ENCODE peak calls at places on chromosomes 6 and 20, in nine cellular contexts. T is A673, V is SJCRH30, U is cardiac muscle cell, L is ovary, B is astrocyte, K is GM23338, X is OCI-LY7, Z is A549. W is an unnamed sample. For H3K4me1, the result is how much of the 10 kb centered on the place peaks cover.

GRCh38 chr6:4853782-4854511 is 77.7 kb downstream of the CDYL start:
- DNase-seq in T (no peak), V (no peak), U (no peak), L (no peak), B (peak), K (no peak), X (no peak), Z (peak), W (no peak)

GRCh38 chr20:49259284-49259683 is 18.6 kb downstream of the ZNFX1 start:
- DNase-seq in T (no peak), V (no peak), U (no peak), L (no peak), B (no peak), K (no peak), X (no peak), Z (no peak), W (no peak)

GRCh38 chr6:168607272-168608112 is 166.5 kb downstream of the SMOC2 start:
- DNase-seq in T (no peak), V (no peak), U (no peak), L (peak), B (no peak), K (no peak), X (no peak), Z (no peak), W (peak)

GRCh38 chr6:132973556-132973993 is 159.2 kb downstream of the RPS12 start:
- DNase-seq in T (no peak), V (peak), U (no peak), L (no peak), B (no peak), K (no peak), X (no peak), Z (no peak), W (no peak)

GRCh38 chr6:136696783-136697364 is 95.4 kb downstream of the MAP3K5 start:
- DNase-seq in T (no peak), V (no peak), U (no peak), L (no peak), B (no peak), K (no peak), X (no peak), Z (no peak), W (no peak)

GRCh38 chr20:16434087-16434664 is 139.1 kb downstream of the KIF16B start:
- DNase-seq in T (peak), V (peak), U (peak), L (peak), B (no peak), K (peak), X (peak), Z (peak), W (peak)

GRCh38 chr6:53862517-53863457 is 68.0 kb downstream of the LRRC1 start:
- DNase-seq in T (peak), V (peak), U (no peak), L (no peak), B (peak), K (no peak), X (no peak), Z (no peak), W (no peak)

GRCh38 chr6:111824608-111825337 is 48.5 kb downstream of the FYN start:
- DNase-seq in T (no peak), V (no peak), U (no peak), L (no peak), B (no peak), K (no peak), X (no peak), Z (no peak), W (no peak)

GRCh38 chr6:122141246-122141645 is 258.2 kb upstream of the HSF2 start:
- DNase-seq in T (no peak), V (no peak), U (no peak), L (no peak), B (no peak), K (no peak), X (no peak), Z (no peak), W (no peak)

GRCh38 chr6:4320860-4321259 is 185.5 kb upstream of the ECI2 start:
- DNase-seq in T (peak), V (no peak), U (no peak), L (no peak), B (peak), K (no peak), X (no peak), Z (peak), W (no peak)

GRCh38 chr6:161067749-161068148 is 76.2 kb downstream of the MAP3K4 start:
- DNase-seq in T (no peak), V (no peak), U (no peak), L (no peak), B (no peak), K (no peak), X (no peak), Z (no peak), W (no peak)

GRCh38 chr20:25706793-25707192 is 10.1 kb upstream of the ZNF337 start:
- DNase-seq in T (no peak), V (no peak), U (no peak), L (no peak), B (no peak), K (no peak), X (no peak), Z (no peak), W (no peak)

GRCh38 chr20:51454250-51454865 is 88.2 kb downstream of the NFATC2 start:
- DNase-seq in T (no peak), V (no peak), U (no peak), L (peak), B (no peak), K (no peak), X (no peak), Z (no peak), W (no peak)

GRCh38 chr20:51456511-51457280 is 85.8 kb downstream of the NFATC2 start:
- DNase-seq in T (peak), V (peak), U (peak), L (peak), B (peak), K (peak), X (no peak), Z (peak), W (peak)

GRCh38 chr20:51458751-51459439 is 83.6 kb downstream of the NFATC2 start:
- DNase-seq in T (no peak), V (no peak), U (no peak), L (peak), B (no peak), K (no peak), X (no peak), Z (no peak), W (no peak)

GRCh38 chr20:51460163-51460562 is 82.4 kb downstream of the NFATC2 start:
- DNase-seq in T (no peak), V (no peak), U (no peak), L (no peak), B (no peak), K (no peak), X (no peak), Z (no peak), W (no peak)

DNA sequence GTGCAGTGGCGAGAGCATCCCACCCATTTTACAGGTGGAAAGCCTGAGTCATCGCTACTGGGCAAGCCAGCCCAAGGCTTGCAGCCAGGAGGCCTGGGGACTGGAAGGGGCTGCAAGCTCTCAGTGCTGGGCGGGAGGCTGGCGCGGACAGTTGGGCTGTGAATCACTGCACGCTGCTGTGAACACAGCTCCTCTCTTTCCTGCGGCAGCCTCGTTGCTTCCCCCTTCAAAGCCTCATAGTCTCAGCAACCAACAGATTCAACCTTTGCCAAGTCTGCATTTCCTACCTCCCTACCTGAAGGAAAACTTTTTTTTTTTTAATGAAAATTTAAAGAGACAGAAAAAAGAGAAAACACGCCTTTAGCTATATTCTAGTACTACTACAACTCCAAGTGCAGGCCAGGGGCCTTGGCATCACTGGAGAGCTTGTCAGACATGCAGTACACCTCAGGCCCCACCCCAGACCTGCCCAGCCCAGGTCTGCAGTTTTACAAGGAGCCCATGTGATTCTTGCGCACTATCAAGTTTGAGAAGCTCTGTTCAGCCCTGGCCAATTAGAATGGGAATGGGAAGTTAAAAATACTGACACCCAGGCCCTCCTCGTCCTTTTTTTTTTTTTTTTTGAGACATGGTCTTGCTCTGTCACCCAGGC is 85.1 kb downstream of the NFATC2 start:
- DNase-seq in T (peak), V (no peak), U (no peak), L (peak), B (peak), K (no peak), X (peak), Z (peak), W (peak)
- H3K27ac ChIP-seq in T (no peak), V (no peak), U (peak), L (peak), B (peak), K (no peak), X (peak), Z (peak), W (peak)

DNA sequence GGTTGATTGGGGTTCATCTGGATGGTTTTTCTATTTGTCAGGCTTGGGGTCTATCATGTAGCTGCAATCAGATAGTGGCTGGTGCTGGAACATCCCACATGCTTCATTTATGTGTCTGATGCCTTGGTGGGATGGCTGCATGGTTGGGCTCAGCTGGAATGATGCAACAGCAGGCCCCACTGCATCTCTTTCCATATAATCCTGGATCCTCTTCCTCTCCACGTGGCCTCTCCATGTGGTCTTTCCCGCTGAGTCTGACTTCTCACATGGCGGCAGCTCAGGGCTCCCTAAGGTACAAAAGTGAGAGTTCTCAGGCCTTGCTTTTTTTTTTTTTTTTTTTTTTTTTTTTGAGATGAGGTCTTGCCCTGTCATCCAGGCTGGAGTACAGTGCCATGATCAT is 65.0 kb upstream of the SUPT3H start:
- DNase-seq in T (no peak), V (no peak), U (no peak), L (no peak), B (no peak), K (no peak), X (no peak), Z (no peak), W (no peak)
- H3K4me1 ChIP-seq in T (half or more), V (under half), U (under half), L (under half), B (half or more), K (under half), X (under half), Z (under half), W (under half)

DNA sequence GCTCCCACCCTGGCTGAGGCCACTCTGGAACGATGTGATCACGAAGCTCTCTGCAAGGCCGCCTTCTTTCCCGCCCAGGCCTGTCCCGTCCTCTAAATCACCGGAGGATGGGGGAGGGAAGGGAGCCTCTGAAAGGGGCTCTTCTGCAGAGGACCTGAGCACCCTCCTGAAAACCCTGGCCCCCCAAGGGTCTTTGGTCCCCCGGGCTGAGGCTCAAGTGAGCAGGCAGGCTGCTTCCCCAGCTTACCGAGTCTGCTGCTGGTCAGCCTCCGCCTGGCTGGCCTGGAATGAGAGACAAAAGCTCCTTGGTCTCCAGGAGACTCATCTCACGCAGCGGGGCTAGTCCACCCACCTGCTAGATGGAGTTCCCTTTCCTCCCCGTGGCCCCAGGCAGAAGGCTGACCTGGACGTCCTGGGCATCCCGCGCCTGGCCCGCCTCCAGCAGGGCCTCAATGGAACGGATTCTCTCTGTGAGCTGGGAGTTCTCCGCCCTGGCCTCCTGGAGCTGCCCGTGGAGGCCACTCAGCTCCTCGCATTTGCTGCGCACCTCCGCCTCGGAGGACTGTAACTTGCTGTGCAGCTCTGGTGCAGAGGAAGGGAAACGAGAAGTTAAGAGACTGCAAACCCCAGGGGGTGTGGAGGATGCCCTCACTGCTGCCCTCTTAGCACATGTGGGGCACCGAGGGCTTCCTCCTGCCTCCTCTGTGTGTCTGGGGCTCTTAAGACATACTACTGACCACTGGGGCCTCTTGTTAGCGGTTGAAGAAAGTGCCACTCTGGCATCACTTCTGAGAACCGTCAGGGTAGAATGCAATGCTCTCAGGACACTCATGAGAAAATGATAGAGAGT is 54.7 kb downstream of the RRBP1 start:
- DNase-seq in T (no peak), V (no peak), U (no peak), L (no peak), B (no peak), K (no peak), X (no peak), Z (no peak), W (no peak)
- H3K27ac ChIP-seq in T (no peak), V (no peak), U (no peak), L (no peak), B (no peak), K (no peak), X (no peak), Z (no peak), W (no peak)

GRCh38 chr6:115997990-115998585 is 62.6 kb downstream of the FRK start:
- DNase-seq in T (no peak), V (no peak), U (no peak), L (no peak), B (no peak), K (no peak), X (no peak), Z (no peak), W (no peak)
- H3K4me1 ChIP-seq in T (under half), V (under half), U (under half), L (under half), B (under half), K (under half), X (under half), Z (under half), W (under half)

DNA sequence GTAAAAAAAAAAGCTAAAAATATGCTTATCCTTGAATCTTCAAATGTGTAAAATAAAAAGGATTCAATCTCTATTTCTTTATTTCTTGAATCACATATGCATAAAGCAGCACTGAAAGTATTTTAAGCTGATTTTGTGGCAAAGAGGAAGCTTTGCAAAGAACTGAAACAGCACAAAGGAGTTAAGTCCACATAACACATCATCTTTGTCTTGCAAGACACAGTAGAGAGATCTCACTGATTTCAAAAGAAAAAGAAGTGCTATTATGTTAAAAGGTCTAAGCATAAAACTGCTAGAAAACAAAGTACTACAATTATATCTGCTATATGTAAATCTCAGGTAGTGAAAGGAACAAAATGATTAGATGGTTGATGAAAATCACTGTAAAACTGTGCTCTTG is 127.1 kb upstream of the HMGCLL1 start:
- DNase-seq in T (no peak), V (no peak), U (no peak), L (no peak), B (no peak), K (no peak), X (no peak), Z (no peak), W (no peak)
- H3K27ac ChIP-seq in T (no peak), V (no peak), U (no peak), L (no peak), B (no peak), K (no peak), X (no peak), Z (no peak), W (no peak)

GRCh38 chr6:149268768-149269167 is 48.7 kb upstream of the TAB2 start:
- DNase-seq in T (peak), V (no peak), U (peak), L (no peak), B (peak), K (no peak), X (no peak), Z (no peak), W (no peak)
- H3K4me1 ChIP-seq in T (under half), V (under half), U (under half), L (under half), B (under half), K (under half), X (under half), Z (under half), W (under half)

GRCh38 chr6:158852312-158853071 is 33.3 kb upstream of the EZR start:
- DNase-seq in T (no peak), V (no peak), U (no peak), L (no peak), B (no peak), K (no peak), X (no peak), Z (no peak), W (no peak)

GRCh38 chr6:158853872-158854213 is 34.7 kb upstream of the EZR start:
- DNase-seq in T (no peak), V (no peak), U (no peak), L (no peak), B (no peak), K (peak), X (no peak), Z (peak), W (no peak)

GRCh38 chr6:158856261-158856660 is 37.1 kb upstream of the EZR start:
- DNase-seq in T (no peak), V (no peak), U (no peak), L (no peak), B (no peak), K (no peak), X (no peak), Z (no peak), W (no peak)

GRCh38 chr6:158853072-158853871 is 34.1 kb upstream of the EZR start:
- DNase-seq in T (peak), V (peak), U (peak), L (peak), B (peak), K (peak), X (peak), Z (peak), W (peak)

DNA sequence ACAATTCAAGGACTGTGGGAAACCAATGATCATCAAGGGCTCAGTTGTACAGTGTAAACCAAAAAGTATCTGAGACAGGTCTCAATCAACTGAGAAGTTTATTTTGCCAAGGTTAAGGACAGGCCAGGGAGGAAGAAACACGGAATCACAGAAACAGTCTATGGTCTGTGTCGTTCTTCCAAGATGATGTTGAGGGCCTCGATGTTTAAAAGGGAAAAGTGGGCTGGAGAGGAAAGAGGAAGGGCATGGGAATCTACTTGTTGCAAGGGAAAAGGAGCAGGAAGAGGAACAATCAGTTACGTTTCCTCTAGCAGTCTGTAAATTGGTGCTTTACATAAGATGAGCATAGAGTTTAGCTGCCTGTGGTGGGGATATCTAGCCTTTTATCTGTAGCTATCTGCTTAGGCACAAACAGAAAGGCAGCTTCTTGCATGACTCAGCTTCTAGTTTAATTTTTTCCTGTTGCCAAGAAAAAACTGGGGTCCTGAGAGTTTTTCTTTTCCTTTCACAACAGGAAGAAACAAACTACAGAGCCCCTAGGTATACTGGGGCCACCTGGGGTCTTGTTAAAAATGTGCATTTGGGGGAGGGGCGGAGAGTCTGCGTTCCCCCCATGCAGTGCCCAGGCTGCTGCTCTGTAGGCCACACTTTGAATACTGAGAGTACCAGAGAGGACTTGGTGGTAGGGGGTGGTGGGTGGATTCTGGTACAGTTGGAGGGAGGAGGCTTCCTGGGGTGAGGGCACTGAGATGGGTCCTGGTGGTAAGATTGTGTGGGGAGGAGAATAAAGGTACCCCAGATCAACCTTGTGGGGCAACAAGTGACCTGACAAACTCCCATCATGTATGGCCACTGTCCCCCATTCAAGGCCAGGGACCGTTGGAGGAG is 35.3 kb upstream of the EZR start:
- DNase-seq in T (peak), V (no peak), U (no peak), L (no peak), B (peak), K (peak), X (peak), Z (no peak), W (no peak)
- H3K27ac ChIP-seq in T (peak), V (no peak), U (no peak), L (no peak), B (peak), K (peak), X (peak), Z (peak), W (no peak)

DNA sequence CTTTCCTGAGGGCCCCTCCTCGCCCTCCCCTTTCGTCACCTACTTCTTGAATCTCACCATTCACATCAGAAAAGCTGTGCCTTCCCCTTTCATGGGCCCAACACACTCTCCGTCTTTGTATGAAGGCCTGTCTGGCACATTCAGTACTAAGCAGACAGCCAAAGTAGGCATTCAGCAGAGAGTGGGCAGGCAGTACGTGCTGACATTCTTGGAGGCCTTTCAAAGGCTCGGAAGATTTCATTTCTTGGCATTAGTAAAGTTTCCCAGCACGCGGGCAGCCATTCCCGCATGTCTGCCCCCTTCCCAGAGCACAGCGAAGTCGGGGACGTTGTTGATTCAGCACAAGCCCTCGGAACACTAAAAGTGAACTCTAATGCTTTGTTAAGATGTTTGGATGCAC is 18.0 kb downstream of the NEDD9 start:
- DNase-seq in T (no peak), V (no peak), U (no peak), L (no peak), B (no peak), K (no peak), X (no peak), Z (no peak), W (peak)
- H3K4me1 ChIP-seq in T (under half), V (under half), U (half or more), L (under half), B (half or more), K (under half), X (under half), Z (half or more), W (half or more)